ENCODE peak calls at places on chromosomes 5 and 9, in eight cellular contexts. S is uterus, Z is endothelial cell, H is pancreas, J is left ventricle myocardium inferior, N is AG04450, G is fibroblast of pulmonary artery, L is mammary epithelial cell. R is an unnamed sample.

GRCh38 chr9:17656889-17657288 is 78.0 kb downstream of the SH3GL2 start:
- DNase-seq in S (no peak), Z (no peak), H (no peak), J (no peak), N (no peak), G (no peak), L (no peak), R (no peak)

GRCh38 chr9:96442491-96442890 is 7.5 kb upstream of the HABP4 start:
- DNase-seq in S (no peak), Z (no peak), H (no peak), J (no peak), N (no peak), G (peak), L (no peak), R (no peak)

GRCh38 chr5:62692946-62693713 is 114.5 kb downstream of the LRRC70 start:
- DNase-seq in S (no peak), Z (no peak), H (no peak), J (no peak), N (no peak), G (no peak), L (no peak), R (no peak)

GRCh38 chr5:77255617-77256016 is 45.1 kb downstream of the PDE8B start:
- DNase-seq in S (no peak), Z (no peak), H (no peak), J (no peak), N (no peak), G (no peak), L (no peak), R (no peak)

GRCh38 chr5:24539625-24540024 is 105.2 kb downstream of the CDH10 start:
- DNase-seq in S (no peak), Z (no peak), H (no peak), J (no peak), N (no peak), G (peak), L (no peak), R (no peak)

GRCh38 chr5:67311208-67311607 is 114.6 kb upstream of the CD180 start:
- DNase-seq in S (no peak), Z (no peak), H (no peak), J (no peak), N (no peak), G (no peak), L (no peak), R (no peak)

GRCh38 chr9:123069010-123069481 is 35.6 kb downstream of the GPR21 start:
- DNase-seq in S (no peak), Z (no peak), H (no peak), J (no peak), N (peak), G (peak), L (no peak), R (no peak)

GRCh38 chr5:180873628-180874520 is 12.8 kb upstream of the ZFP62 start:
- DNase-seq in S (no peak), Z (no peak), H (peak), J (no peak), N (no peak), G (peak), L (no peak), R (no peak)

GRCh38 chr5:154312571-154312970 is 122.0 kb downstream of the GALNT10 start:
- DNase-seq in S (no peak), Z (no peak), H (no peak), J (no peak), N (no peak), G (peak), L (no peak), R (no peak)

GRCh38 chr5:56588636-56589485 is 226.5 kb upstream of the MAP3K1 start:
- DNase-seq in S (peak), Z (peak), H (no peak), J (peak), N (no peak), G (no peak), L (no peak), R (peak)

GRCh38 chr9:127133739-127134167 is 11.3 kb upstream of the ANGPTL2 start:
- DNase-seq in S (peak), Z (no peak), H (no peak), J (peak), N (peak), G (peak), L (no peak), R (no peak)

GRCh38 chr9:32581512-32582143 is 8.7 kb upstream of the NDUFB6 start:
- DNase-seq in S (peak), Z (peak), H (no peak), J (no peak), N (peak), G (peak), L (peak), R (peak)

GRCh38 chr5:38653389-38653788 is 96.9 kb upstream of the LIFR start:
- DNase-seq in S (no peak), Z (no peak), H (no peak), J (no peak), N (no peak), G (no peak), L (no peak), R (no peak)

GRCh38 chr9:107615325-107615724 is 125.8 kb upstream of the KLF4 start:
- DNase-seq in S (no peak), Z (no peak), H (no peak), J (no peak), N (no peak), G (peak), L (no peak), R (no peak)

GRCh38 chr5:173531863-173532262 is 84.6 kb downstream of the BOD1 start:
- DNase-seq in S (no peak), Z (no peak), H (no peak), J (no peak), N (no peak), G (no peak), L (no peak), R (no peak)

GRCh38 chr9:109560470-109561132 is 62.5 kb upstream of the PTPN3 start:
- DNase-seq in S (no peak), Z (peak), H (no peak), J (peak), N (no peak), G (no peak), L (no peak), R (no peak)

GRCh38 chr5:176134529-176135223 is 103.5 kb upstream of the SIMC1 start:
- DNase-seq in S (no peak), Z (no peak), H (no peak), J (no peak), N (no peak), G (no peak), L (no peak), R (no peak)

GRCh38 chr9:111038336-111039202 is at the start of gene LPAR1:
- DNase-seq in S (peak), Z (peak), H (peak), J (peak), N (peak), G (peak), L (peak), R (peak)

GRCh38 chr5:56102885-56103284 is 108.1 kb upstream of the IL6ST start:
- DNase-seq in S (no peak), Z (no peak), H (no peak), J (no peak), N (no peak), G (no peak), L (no peak), R (no peak)

GRCh38 chr5:164345173-164345572 is 839.8 kb downstream of the MAT2B start:
- DNase-seq in S (no peak), Z (no peak), H (no peak), J (peak), N (no peak), G (peak), L (no peak), R (no peak)

GRCh38 chr9:70814597-70814996 is 306.8 kb downstream of the TRPM3 start:
- DNase-seq in S (no peak), Z (no peak), H (no peak), J (no peak), N (no peak), G (no peak), L (no peak), R (no peak)

GRCh38 chr5:131720714-131721113 is 76.1 kb downstream of the FNIP1 start:
- DNase-seq in S (no peak), Z (no peak), H (no peak), J (no peak), N (no peak), G (peak), L (no peak), R (no peak)

DNA sequence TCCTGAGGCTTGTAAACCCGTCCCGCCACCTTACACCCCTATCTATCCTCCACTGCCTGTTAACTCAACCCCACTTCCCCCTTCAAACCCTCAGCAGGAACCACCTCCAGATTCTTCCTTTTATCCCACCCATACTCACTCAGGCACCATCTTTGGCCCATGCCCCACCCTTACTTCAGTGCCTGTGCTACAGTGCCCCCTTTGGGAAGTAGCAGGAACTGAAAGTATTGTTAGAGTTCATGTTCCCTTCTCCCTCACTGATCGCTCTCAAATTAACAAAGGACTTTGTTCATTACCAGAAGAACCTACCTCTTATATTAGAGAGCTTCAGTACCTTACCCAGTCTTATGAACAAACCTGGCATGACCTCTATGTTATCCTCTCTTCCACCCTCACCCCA is 92.2 kb upstream of the MOCS2 start:
- DNase-seq in S (no peak), Z (no peak), H (no peak), J (no peak), N (no peak), G (no peak), L (no peak), R (no peak)
- TF ChIP-seq CTCF in S (no peak), Z (peak), H (no peak), J (no peak), N (peak), G (peak), L (no peak), R (no peak)

GRCh38 chr9:130058887-130059286 is 5.2 kb downstream of the GPR107 start:
- DNase-seq in S (no peak), Z (no peak), H (no peak), J (no peak), N (no peak), G (no peak), L (no peak), R (no peak)

GRCh38 chr9:130054428-130054786 is 701 bp downstream of the GPR107 start:
- DNase-seq in S (no peak), Z (no peak), H (no peak), J (no peak), N (no peak), G (no peak), L (peak), R (no peak)

GRCh38 chr9:130060296-130060695 is 6.6 kb downstream of the GPR107 start:
- DNase-seq in S (no peak), Z (no peak), H (no peak), J (no peak), N (no peak), G (no peak), L (no peak), R (no peak)

GRCh38 chr9:130054820-130055219 is 1.1 kb downstream of the GPR107 start:
- DNase-seq in S (no peak), Z (no peak), H (no peak), J (no peak), N (no peak), G (no peak), L (no peak), R (no peak)

GRCh38 chr9:130058154-130058553 is 4.4 kb downstream of the GPR107 start:
- DNase-seq in S (no peak), Z (no peak), H (no peak), J (no peak), N (no peak), G (peak), L (no peak), R (no peak)
- TF ChIP-seq CTCF in S (no peak), Z (peak), H (no peak), J (no peak), N (peak), G (peak), L (peak), R (no peak)

GRCh38 chr9:91657501-91657900 is 233.9 kb upstream of the NFIL3 start:
- DNase-seq in S (no peak), Z (no peak), H (no peak), J (no peak), N (no peak), G (no peak), L (no peak), R (no peak)

GRCh38 chr9:91655664-91656063 is 232.0 kb upstream of the NFIL3 start:
- DNase-seq in S (no peak), Z (no peak), H (no peak), J (no peak), N (no peak), G (no peak), L (no peak), R (no peak)

GRCh38 chr9:91660295-91660589 is 236.6 kb upstream of the NFIL3 start:
- DNase-seq in S (no peak), Z (no peak), H (no peak), J (no peak), N (no peak), G (no peak), L (no peak), R (no peak)

GRCh38 chr9:91658513-91659105 is 235.0 kb upstream of the NFIL3 start:
- DNase-seq in S (no peak), Z (no peak), H (no peak), J (no peak), N (no peak), G (no peak), L (no peak), R (no peak)

DNA sequence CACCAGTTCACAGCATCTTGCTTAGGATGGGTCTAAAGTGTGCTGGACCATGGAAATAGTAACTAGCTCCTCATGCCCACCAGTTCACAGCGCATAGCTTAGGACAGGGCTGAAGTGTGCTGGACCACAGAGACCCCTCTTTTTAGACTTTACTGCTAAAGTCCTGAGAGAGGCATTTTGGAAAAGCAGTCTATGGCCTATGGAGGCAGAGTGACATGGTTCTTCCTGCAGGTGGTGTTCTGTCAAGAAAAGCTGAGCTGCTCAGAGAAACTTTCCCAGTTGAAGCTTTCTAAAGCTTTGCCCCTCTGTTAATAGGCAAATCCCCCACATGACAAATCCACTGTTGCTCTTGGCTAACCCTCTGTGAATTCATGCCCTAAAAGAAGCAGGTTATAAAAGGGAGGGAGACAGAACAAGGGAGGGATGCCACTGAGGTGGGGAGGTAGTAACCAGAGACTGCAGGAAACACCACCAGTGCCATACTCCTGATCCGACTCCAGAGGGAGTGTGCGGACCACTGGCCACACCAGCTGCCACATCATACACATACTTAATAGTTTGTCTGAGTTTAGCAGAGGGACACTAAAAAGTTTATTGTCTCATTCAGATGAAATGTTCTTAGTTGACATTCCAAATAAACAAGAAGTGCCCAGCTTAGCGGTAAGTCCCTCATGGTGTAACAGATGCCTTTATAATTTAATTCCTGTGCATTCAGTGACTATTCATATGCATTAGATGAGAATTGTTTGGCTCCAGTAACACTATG is 236.1 kb upstream of the NFIL3 start:
- DNase-seq in S (peak), Z (peak), H (no peak), J (no peak), N (peak), G (peak), L (no peak), R (peak)
- TF ChIP-seq CTCF in S (peak), Z (peak), H (no peak), J (peak), N (peak), G (peak), L (peak), R (peak)

GRCh38 chr5:43115968-43116367 is 4.7 kb upstream of the ZNF131 start:
- DNase-seq in S (no peak), Z (no peak), H (no peak), J (no peak), N (no peak), G (no peak), L (no peak), R (no peak)

GRCh38 chr5:43117092-43117491 is 3.6 kb upstream of the ZNF131 start:
- DNase-seq in S (no peak), Z (no peak), H (no peak), J (no peak), N (no peak), G (no peak), L (no peak), R (no peak)

GRCh38 chr5:43120720-43121564 is at the start of gene ZNF131:
- DNase-seq in S (peak), Z (peak), H (peak), J (peak), N (peak), G (peak), L (peak), R (peak)

GRCh38 chr5:43123887-43124286 is 3.2 kb downstream of the ZNF131 start:
- DNase-seq in S (no peak), Z (no peak), H (no peak), J (no peak), N (no peak), G (no peak), L (no peak), R (no peak)

GRCh38 chr5:43121565-43122484 is 1.1 kb downstream of the ZNF131 start:
- DNase-seq in S (no peak), Z (no peak), H (peak), J (no peak), N (peak), G (peak), L (peak), R (peak)
- TF ChIP-seq CTCF in S (no peak), Z (no peak), H (no peak), J (no peak), N (peak), G (no peak), L (no peak), R (no peak)

GRCh38 chr9:94160594-94161501 is 76.6 kb downstream of the PTPDC1 start:
- DNase-seq in S (no peak), Z (no peak), H (no peak), J (no peak), N (no peak), G (no peak), L (no peak), R (no peak)
- TF ChIP-seq CTCF in S (no peak), Z (peak), H (no peak), J (no peak), N (peak), G (peak), L (peak), R (no peak)

DNA sequence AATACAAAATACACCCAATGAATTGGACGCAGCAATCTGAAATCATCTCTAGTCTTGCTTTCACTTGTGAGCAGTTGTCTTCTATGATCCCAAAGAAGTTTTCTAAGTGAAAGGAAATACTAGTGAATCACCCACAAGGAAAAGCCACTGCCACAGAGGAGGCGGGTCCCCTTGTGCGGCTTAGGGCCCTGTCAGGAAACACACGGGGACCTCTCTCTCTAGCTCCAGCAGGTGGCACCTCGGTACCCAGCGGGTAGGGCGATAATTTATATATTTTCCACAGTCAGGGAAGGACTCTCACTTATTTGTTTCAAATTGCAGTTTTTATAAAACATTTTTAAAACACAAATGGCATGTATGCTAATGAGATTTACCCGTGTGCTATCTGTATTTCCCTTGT is 417.1 kb downstream of the KDM4C start:
- DNase-seq in S (no peak), Z (no peak), H (no peak), J (no peak), N (no peak), G (no peak), L (no peak), R (no peak)
- TF ChIP-seq CTCF in S (no peak), Z (no peak), H (no peak), J (no peak), N (no peak), G (no peak), L (peak), R (no peak)

GRCh38 chr9:116149844-116150243 is 3.7 kb upstream of the PAPPA start:
- DNase-seq in S (no peak), Z (peak), H (no peak), J (no peak), N (no peak), G (peak), L (no peak), R (peak)
- TF ChIP-seq CTCF in S (peak), Z (peak), H (peak), J (peak), N (peak), G (peak), L (peak), R (peak)